ENCODE peak calls at places on chromosomes 7 and 10, in five cellular contexts. N, C, V, D and E are unnamed samples.
A peak's percentile ranks its signal among the peaks of the same experiment; 100 is the strongest.

GRCh38 chr10:520402-520787 is 169.1 kb downstream of the DIP2C start:
- DNase-seq in N (no peak), C (no peak), V (no peak), D (no peak), E (no peak)

GRCh38 chr10:132363376-132363775 is 31.4 kb downstream of the LRRC27 start:
- DNase-seq in N (no peak), C (peak; percentile 45), V (no peak), D (no peak), E (no peak)

GRCh38 chr10:21976739-21977138 is 26.8 kb downstream of the DNAJC1 start:
- DNase-seq in N (no peak), C (peak; percentile 73), V (no peak), D (no peak), E (no peak)

GRCh38 chr10:4677296-4678021 is 148.5 kb upstream of the AKR1E2 start:
- DNase-seq in N (no peak), C (no peak), V (peak; percentile 84), D (no peak), E (no peak)

GRCh38 chr10:102043456-102043855 is 12.5 kb downstream of the ARMH3 start:
- DNase-seq in N (no peak), C (no peak), V (no peak), D (no peak), E (no peak)

GRCh38 chr7:135204271-135204872 is 7.0 kb downstream of the WDR91 start:
- DNase-seq in N (no peak), C (no peak), V (no peak), D (no peak), E (no peak)

GRCh38 chr10:93945814-93946213 is 47.9 kb upstream of the PLCE1 start:
- DNase-seq in N (no peak), C (no peak), V (no peak), D (no peak), E (no peak)

GRCh38 chr7:16064316-16064715 is 357.0 kb downstream of the CRPPA start:
- DNase-seq in N (no peak), C (no peak), V (no peak), D (no peak), E (no peak)

GRCh38 chr10:120260446-120260845 is 196.6 kb upstream of the PLPP4 start:
- DNase-seq in N (no peak), C (no peak), V (no peak), D (no peak), E (no peak)

GRCh38 chr10:113038183-113038582 is 88.1 kb downstream of the TCF7L2 start:
- DNase-seq in N (peak; percentile 40), C (no peak), V (no peak), D (no peak), E (no peak)

GRCh38 chr10:77390481-77390891 is 247.1 kb downstream of the KCNMA1 start:
- DNase-seq in N (no peak), C (no peak), V (no peak), D (no peak), E (no peak)

GRCh38 chr10:128180843-128181242 is 54.6 kb upstream of the MKI67 start:
- DNase-seq in N (no peak), C (no peak), V (no peak), D (no peak), E (no peak)

GRCh38 chr10:129771024-129771423 is 193.1 kb downstream of the EBF3 start:
- DNase-seq in N (no peak), C (no peak), V (no peak), D (peak; percentile 18), E (no peak)

GRCh38 chr10:124737221-124737620 is 7.0 kb downstream of the FAM53B start:
- DNase-seq in N (no peak), C (no peak), V (no peak), D (no peak), E (no peak)

GRCh38 chr10:11113156-11113555 is 95.5 kb downstream of the CELF2 start:
- DNase-seq in N (no peak), C (no peak), V (no peak), D (no peak), E (no peak)

GRCh38 chr7:23062452-23062851 is 43.1 kb upstream of the KLHL7 start:
- DNase-seq in N (no peak), C (no peak), V (no peak), D (no peak), E (no peak)

GRCh38 chr7:30474893-30475292 is 3.7 kb downstream of the NOD1 start:
- DNase-seq in N (no peak), C (no peak), V (no peak), D (no peak), E (no peak)

GRCh38 chr10:75468612-75469011 is 37.2 kb downstream of the LRMDA start:
- DNase-seq in N (no peak), C (no peak), V (no peak), D (no peak), E (no peak)

GRCh38 chr10:6907877-6908530 is 327.9 kb upstream of the PRKCQ start:
- DNase-seq in N (no peak), C (no peak), V (no peak), D (no peak), E (no peak)

GRCh38 chr10:71268751-71269150 is 50.3 kb upstream of the SLC29A3 start:
- DNase-seq in N (no peak), C (no peak), V (no peak), D (no peak), E (no peak)

GRCh38 chr7:139252451-139252850 is 21.4 kb downstream of the UBN2 start:
- DNase-seq in N (no peak), C (no peak), V (no peak), D (no peak), E (no peak)

GRCh38 chr10:77405771-77406241 is 231.8 kb downstream of the KCNMA1 start:
- DNase-seq in N (peak; percentile 77), C (peak; percentile 80), V (peak; percentile 69), D (peak; percentile 67), E (no peak)

GRCh38 chr10:14003517-14003916 is 327.2 kb downstream of the FRMD4A start:
- DNase-seq in N (no peak), C (no peak), V (no peak), D (no peak), E (no peak)

GRCh38 chr10:73339436-73339835 is 19.2 kb downstream of the CFAP70 start:
- DNase-seq in N (no peak), C (no peak), V (no peak), D (no peak), E (no peak)

GRCh38 chr7:151426486-151426905 is 13.4 kb downstream of the CRYGN start:
- DNase-seq in N (peak; percentile 60), C (no peak), V (no peak), D (peak; percentile 46), E (no peak)

GRCh38 chr7:25805027-25805687 is 346.8 kb upstream of the NFE2L3 start:
- DNase-seq in N (no peak), C (no peak), V (no peak), D (no peak), E (no peak)

GRCh38 chr10:3529691-3530090 is 255.3 kb downstream of the KLF6 start:
- DNase-seq in N (no peak), C (no peak), V (no peak), D (no peak), E (no peak)

GRCh38 chr10:109740436-109740835 is 182.9 kb downstream of the XPNPEP1 start:
- DNase-seq in N (peak; percentile 11), C (no peak), V (no peak), D (no peak), E (no peak)

GRCh38 chr10:52447931-52448353 is 133.9 kb downstream of the DKK1 start:
- DNase-seq in N (no peak), C (no peak), V (no peak), D (no peak), E (no peak)

GRCh38 chr10:68759967-68760366 is 38.9 kb downstream of the CCAR1 start:
- DNase-seq in N (no peak), C (no peak), V (no peak), D (no peak), E (no peak)

GRCh38 chr7:97298561-97298960 is 181.1 kb downstream of the SDHAF3 start:
- DNase-seq in N (no peak), C (no peak), V (no peak), D (no peak), E (no peak)

GRCh38 chr10:52566471-52567246 is 205.9 kb downstream of the MBL2 start:
- DNase-seq in N (no peak), C (peak; percentile 73), V (peak; percentile 58), D (no peak), E (no peak)

GRCh38 chr10:34491666-34492065 is 323.4 kb downstream of the PARD3 start:
- DNase-seq in N (no peak), C (no peak), V (no peak), D (no peak), E (no peak)

GRCh38 chr10:12264204-12264908 is 68.4 kb downstream of the CDC123 start:
- DNase-seq in N (peak; percentile 85), C (peak; percentile 96), V (no peak), D (peak; percentile 74), E (peak; percentile 78)
- TF ChIP-seq POLR2AphosphoS5 in N (peak; percentile 25), C (no peak), V (no peak), D (no peak), E (peak; percentile 43)

GRCh38 chr7:19110026-19110777 is 7.2 kb downstream of the TWIST1 start:
- DNase-seq in N (no peak), C (peak; percentile 44), V (no peak), D (no peak), E (no peak)

GRCh38 chr7:19111474-19112143 is 5.8 kb downstream of the TWIST1 start:
- DNase-seq in N (no peak), C (peak; percentile 52), V (no peak), D (no peak), E (no peak)

GRCh38 chr7:19112290-19113000 is 5.0 kb downstream of the TWIST1 start:
- DNase-seq in N (no peak), C (peak; percentile 51), V (no peak), D (no peak), E (no peak)

GRCh38 chr7:19108985-19109946 is 8.2 kb downstream of the TWIST1 start:
- DNase-seq in N (no peak), C (no peak), V (no peak), D (no peak), E (no peak)

DNA sequence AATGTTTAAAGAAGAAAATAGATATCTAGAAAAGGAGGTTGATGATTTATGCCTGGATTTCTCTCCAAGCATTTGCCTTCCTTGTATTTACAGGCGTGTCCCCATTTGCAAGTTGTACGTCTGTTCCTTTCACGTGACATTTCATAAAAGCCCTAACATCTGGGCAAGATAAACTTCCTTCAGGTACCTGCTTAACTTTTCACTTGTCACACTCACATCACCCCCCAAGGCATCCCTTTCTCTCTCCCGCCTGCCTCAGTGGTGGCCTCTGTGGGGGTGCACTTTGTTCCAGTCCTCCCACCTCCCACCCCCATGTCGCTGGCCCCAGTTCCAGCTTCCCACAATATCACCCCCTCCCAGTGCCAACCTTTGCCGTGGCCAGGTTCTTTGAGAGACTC is 6.7 kb downstream of the TWIST1 start:
- DNase-seq in N (no peak), C (no peak), V (no peak), D (no peak), E (no peak)
- TF ChIP-seq POLR2AphosphoS5 in N (no peak), C (no peak), V (no peak), D (no peak), E (no peak)

DNA sequence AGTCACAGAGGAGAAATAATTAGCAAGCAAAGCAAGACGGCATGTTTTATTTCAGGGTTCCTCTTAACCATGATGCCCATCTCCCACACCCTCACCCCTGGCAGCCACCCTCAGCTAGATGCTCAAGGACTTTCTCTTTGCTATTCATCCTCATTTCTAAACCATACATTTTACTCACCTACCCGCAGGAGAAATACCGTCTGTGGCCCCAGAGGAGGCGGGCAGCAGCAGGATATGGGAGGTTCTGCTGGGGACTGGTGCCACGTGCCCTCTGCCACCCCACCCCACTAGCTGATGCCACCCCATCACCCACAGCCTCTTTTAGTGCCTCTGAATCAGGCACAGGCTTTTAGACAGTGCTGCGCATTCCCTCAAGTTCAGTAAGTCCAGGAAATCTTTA is 168.7 kb upstream of the ITGB1 start:
- DNase-seq in N (no peak), C (no peak), V (no peak), D (no peak), E (no peak)
- TF ChIP-seq POLR2AphosphoS5 in N (no peak), C (no peak), V (no peak), D (no peak), E (no peak)

GRCh38 chr10:61609609-61610166 is 53.0 kb upstream of the CABCOCO1 start:
- DNase-seq in N (no peak), C (no peak), V (no peak), D (no peak), E (no peak)
- TF ChIP-seq POLR2AphosphoS5 in N (no peak), C (no peak), V (no peak), D (no peak), E (no peak)